ENCODE peak calls at places on chromosomes 1 and 21, in nine cellular contexts. A, I, Y, S, W, B, O, Z and F are unnamed samples.

GRCh38 chr21:32861871-32862270 is 90.3 kb upstream of the PAXBP1 start:
- DNase-seq in A (no peak), I (no peak), Y (no peak), S (no peak), W (no peak), B (peak; percentile 20), O (peak; percentile 77), Z (peak; percentile 73), F (no peak)

GRCh38 chr1:65577278-65577677 is 156.8 kb downstream of the LEPR start:
- DNase-seq in A (no peak), I (no peak), Y (no peak), S (no peak), W (no peak), B (no peak), O (no peak), Z (no peak), F (no peak)

GRCh38 chr1:94608142-94608851 is 66.7 kb upstream of the F3 start:
- DNase-seq in A (no peak), I (no peak), Y (peak; percentile 71), S (peak; percentile 66), W (no peak), B (peak; percentile 44), O (no peak), Z (no peak), F (no peak)

GRCh38 chr21:40120944-40121575 is 253.8 kb downstream of the PCP4 start:
- DNase-seq in A (no peak), I (peak; percentile 15), Y (no peak), S (peak; percentile 11), W (peak; percentile 25), B (no peak), O (peak; percentile 4), Z (peak; percentile 1), F (no peak)

GRCh38 chr1:150162862-150163706 is 13.4 kb downstream of the PLEKHO1 start:
- DNase-seq in A (peak; percentile 90), I (peak; percentile 49), Y (peak; percentile 77), S (peak; percentile 49), W (peak; percentile 98), B (peak; percentile 95), O (peak; percentile 99), Z (peak; percentile 100), F (peak; percentile 71)

GRCh38 chr1:97745912-97746311 is 174.9 kb downstream of the DPYD start:
- DNase-seq in A (no peak), I (no peak), Y (no peak), S (no peak), W (peak; percentile 3), B (no peak), O (peak; percentile 9), Z (no peak), F (no peak)

GRCh38 chr1:89942825-89943658 is 51.9 kb upstream of the ZNF326 start:
- DNase-seq in A (no peak), I (no peak), Y (no peak), S (peak; percentile 93), W (peak; percentile 57), B (peak; percentile 67), O (no peak), Z (peak; percentile 86), F (no peak)

GRCh38 chr1:11934295-11935039 is at the start of gene PLOD1:
- DNase-seq in A (peak; percentile 51), I (peak; percentile 76), Y (peak; percentile 95), S (peak; percentile 83), W (peak; percentile 91), B (peak; percentile 89), O (peak; percentile 96), Z (peak; percentile 91), F (peak; percentile 93)

GRCh38 chr1:23148084-23148483 is 20.6 kb downstream of the LUZP1 start:
- DNase-seq in A (no peak), I (no peak), Y (no peak), S (no peak), W (no peak), B (no peak), O (no peak), Z (no peak), F (no peak)

GRCh38 chr1:167447521-167448136 is 70.7 kb downstream of the CD247 start:
- DNase-seq in A (no peak), I (peak; percentile 80), Y (peak; percentile 63), S (peak; percentile 61), W (peak; percentile 69), B (peak; percentile 85), O (no peak), Z (no peak), F (no peak)

GRCh38 chr1:7187121-7187510 is 401.9 kb downstream of the CAMTA1 start:
- DNase-seq in A (no peak), I (no peak), Y (no peak), S (no peak), W (no peak), B (no peak), O (no peak), Z (no peak), F (no peak)

GRCh38 chr1:172581779-172582178 is 48.8 kb downstream of the SUCO start:
- DNase-seq in A (no peak), I (no peak), Y (no peak), S (no peak), W (peak; percentile 31), B (no peak), O (peak; percentile 49), Z (peak; percentile 72), F (no peak)

GRCh38 chr1:54463259-54464030 is 57.3 kb upstream of the SSBP3 start:
- DNase-seq in A (no peak), I (no peak), Y (no peak), S (no peak), W (no peak), B (no peak), O (no peak), Z (no peak), F (no peak)

GRCh38 chr1:94358630-94359599 is 59.3 kb upstream of the ABCD3 start:
- DNase-seq in A (no peak), I (no peak), Y (no peak), S (no peak), W (no peak), B (no peak), O (no peak), Z (no peak), F (no peak)

GRCh38 chr21:45379171-45379900 is 25.6 kb upstream of the COL18A1 start:
- DNase-seq in A (no peak), I (no peak), Y (no peak), S (no peak), W (no peak), B (no peak), O (no peak), Z (no peak), F (no peak)

GRCh38 chr21:45379901-45380330 is 25.0 kb upstream of the COL18A1 start:
- DNase-seq in A (no peak), I (no peak), Y (no peak), S (no peak), W (no peak), B (no peak), O (no peak), Z (no peak), F (no peak)

GRCh38 chr21:45377866-45378257 is 27.1 kb upstream of the COL18A1 start:
- DNase-seq in A (no peak), I (no peak), Y (no peak), S (no peak), W (no peak), B (no peak), O (no peak), Z (no peak), F (no peak)

GRCh38 chr21:45377325-45377709 is 27.6 kb upstream of the COL18A1 start:
- DNase-seq in A (no peak), I (no peak), Y (no peak), S (no peak), W (no peak), B (no peak), O (no peak), Z (no peak), F (no peak)

GRCh38 chr21:45378258-45378966 is 26.6 kb upstream of the COL18A1 start:
- DNase-seq in A (no peak), I (no peak), Y (no peak), S (peak; percentile 43), W (peak; percentile 76), B (no peak), O (no peak), Z (peak; percentile 37), F (no peak)
- H3K27ac ChIP-seq in A (no peak overlapping the region), I (no peak overlapping the region), Y (no peak overlapping the region), S (peak overlapping the region; percentile 64), W (peak overlapping the region; percentile 13), B (no peak overlapping the region), O (no peak overlapping the region), Z (no peak overlapping the region), F (no peak overlapping the region)

GRCh38 chr1:31576201-31576669 is at the start of gene TINAGL1:
- DNase-seq in A (no peak), I (no peak), Y (peak; percentile 92), S (no peak), W (peak; percentile 79), B (no peak), O (no peak), Z (no peak), F (no peak)
- H3K4me3 ChIP-seq in A (peak within 1 kb of the TSS; percentile 91), I (no peak within 1 kb of the TSS), Y (peak within 1 kb of the TSS; percentile 78), S (no peak within 1 kb of the TSS), W (no peak within 1 kb of the TSS), B (no peak within 1 kb of the TSS), O (no peak within 1 kb of the TSS), Z (peak within 1 kb of the TSS; percentile 20), F (no peak within 1 kb of the TSS)

GRCh38 chr1:24321712-24322635 is 2.8 kb downstream of the GRHL3 start:
- DNase-seq in A (no peak), I (peak; percentile 79), Y (peak; percentile 53), S (no peak), W (peak; percentile 91), B (peak; percentile 86), O (peak; percentile 91), Z (peak; percentile 77), F (no peak)

GRCh38 chr1:24322636-24323177 is 3.5 kb downstream of the GRHL3 start:
- DNase-seq in A (no peak), I (no peak), Y (no peak), S (no peak), W (no peak), B (no peak), O (peak; percentile 47), Z (peak; percentile 23), F (no peak)

GRCh38 chr1:24325587-24326449 is 6.7 kb downstream of the GRHL3 start:
- DNase-seq in A (no peak), I (no peak), Y (no peak), S (no peak), W (no peak), B (no peak), O (no peak), Z (no peak), F (no peak)

GRCh38 chr1:24323281-24323680 is 4.1 kb downstream of the GRHL3 start:
- DNase-seq in A (no peak), I (no peak), Y (no peak), S (no peak), W (no peak), B (no peak), O (no peak), Z (no peak), F (no peak)

DNA sequence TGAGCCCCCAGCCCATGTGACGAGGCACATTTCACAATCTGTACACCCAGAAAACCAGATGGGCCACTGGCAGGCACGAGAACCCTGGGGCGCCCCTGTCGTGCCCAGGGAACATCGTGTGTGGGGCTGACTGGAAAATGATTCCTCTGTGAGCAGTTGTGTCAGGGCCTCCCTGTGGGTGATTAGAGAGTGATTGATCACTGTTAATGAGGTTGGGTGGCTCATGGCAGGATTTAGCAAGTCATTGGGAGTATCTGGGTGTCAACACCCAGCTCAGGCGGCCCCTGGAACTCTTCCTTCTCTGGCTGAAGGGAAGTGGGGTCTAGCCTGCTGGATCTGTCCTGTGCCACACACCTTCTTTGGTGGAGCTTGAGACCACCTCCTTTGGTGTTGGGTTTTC is 5.7 kb downstream of the GRHL3 start:
- DNase-seq in A (no peak), I (no peak), Y (no peak), S (no peak), W (no peak), B (no peak), O (no peak), Z (no peak), F (no peak)
- H3K27ac ChIP-seq in A (no peak overlapping the region), I (no peak overlapping the region), Y (no peak overlapping the region), S (no peak overlapping the region), W (no peak overlapping the region), B (no peak overlapping the region), O (no peak overlapping the region), Z (no peak overlapping the region), F (no peak overlapping the region)

GRCh38 chr1:203794764-203795381 is 550 bp upstream of the ZBED6 start:
- DNase-seq in A (no peak), I (no peak), Y (peak; percentile 18), S (no peak), W (no peak), B (no peak), O (no peak), Z (no peak), F (no peak)
- H3K4me3 ChIP-seq in A (peak overlapping the region; percentile 77), I (peak overlapping the region; percentile 90), Y (peak overlapping the region; percentile 63), S (peak overlapping the region; percentile 76), W (no peak overlapping the region), B (peak overlapping the region; percentile 6), O (peak overlapping the region; percentile 57), Z (peak overlapping the region; percentile 16), F (peak overlapping the region; percentile 78)